ENCODE peak calls at places on chromosomes 16 and 17, in ten cellular contexts. S is cardiac muscle cell, B is tibial nerve, C is IMR-90, X is fibroblast of pulmonary artery, W is HFF-Myc, K is GM23338, P is A549, Q is uterus, Y is A673. T is an unnamed sample.

GRCh38 chr17:2369551-2370210 is 31.2 kb downstream of the MNT start:
- DNase-seq in S (peak), B (no peak), C (no peak), X (peak), W (no peak), K (peak), P (no peak), Q (no peak), Y (peak), T (no peak)

GRCh38 chr17:13981881-13982280 is 87.4 kb upstream of the COX10 start:
- DNase-seq in S (no peak), B (no peak), C (no peak), X (no peak), W (no peak), K (no peak), P (no peak), Q (no peak), Y (peak), T (no peak)

GRCh38 chr16:57167951-57168350 is 17.9 kb downstream of the PSME3IP1 start:
- DNase-seq in S (peak), B (no peak), C (peak), X (peak), W (peak), K (peak), P (no peak), Q (no peak), Y (peak), T (no peak)

GRCh38 chr17:2083613-2084128 is 28.8 kb downstream of the HIC1 start:
- DNase-seq in S (no peak), B (no peak), C (no peak), X (no peak), W (no peak), K (no peak), P (no peak), Q (no peak), Y (no peak), T (no peak)

GRCh38 chr17:48012151-48012520 is 25.5 kb downstream of the COPZ2 start:
- DNase-seq in S (peak), B (no peak), C (no peak), X (no peak), W (peak), K (peak), P (no peak), Q (no peak), Y (peak), T (peak)

GRCh38 chr17:65048441-65048840 is 8.1 kb downstream of the GNA13 start:
- DNase-seq in S (no peak), B (no peak), C (peak), X (no peak), W (no peak), K (no peak), P (no peak), Q (no peak), Y (no peak), T (no peak)

GRCh38 chr16:56643080-56643778 is 4.8 kb downstream of the MT1A start:
- DNase-seq in S (peak), B (peak), C (no peak), X (peak), W (no peak), K (peak), P (peak), Q (peak), Y (peak), T (peak)

GRCh38 chr17:57672205-57672632 is 72.9 kb downstream of the CCDC182 start:
- DNase-seq in S (peak), B (no peak), C (peak), X (peak), W (no peak), K (no peak), P (no peak), Q (no peak), Y (no peak), T (no peak)

GRCh38 chr16:48963306-48963705 is 318.3 kb downstream of the CBLN1 start:
- DNase-seq in S (no peak), B (no peak), C (peak), X (no peak), W (no peak), K (no peak), P (no peak), Q (no peak), Y (no peak), T (no peak)

GRCh38 chr16:48611329-48612137 is 1.6 kb upstream of the N4BP1 start:
- DNase-seq in S (no peak), B (no peak), C (no peak), X (no peak), W (no peak), K (peak), P (no peak), Q (no peak), Y (no peak), T (peak)

GRCh38 chr17:3036800-3037199 is 26.6 kb downstream of the OR1D5 start:
- DNase-seq in S (no peak), B (no peak), C (no peak), X (no peak), W (no peak), K (no peak), P (no peak), Q (no peak), Y (no peak), T (no peak)

GRCh38 chr17:16943032-16943352 is 28.9 kb downstream of the TNFRSF13B start:
- DNase-seq in S (no peak), B (no peak), C (no peak), X (no peak), W (no peak), K (no peak), P (no peak), Q (no peak), Y (no peak), T (no peak)

GRCh38 chr17:46795379-46795952 is 23.0 kb downstream of the WNT3 start:
- DNase-seq in S (no peak), B (no peak), C (no peak), X (peak), W (no peak), K (no peak), P (peak), Q (no peak), Y (peak), T (no peak)

GRCh38 chr17:80509311-80509710 is 32.9 kb upstream of the NPTX1 start:
- DNase-seq in S (no peak), B (no peak), C (no peak), X (no peak), W (no peak), K (no peak), P (no peak), Q (no peak), Y (no peak), T (no peak)

GRCh38 chr16:18069683-18070082 is 266.9 kb downstream of the NPIPA8 start:
- DNase-seq in S (no peak), B (no peak), C (no peak), X (no peak), W (no peak), K (no peak), P (no peak), Q (no peak), Y (no peak), T (no peak)

GRCh38 chr16:58481931-58482330 is 18.0 kb upstream of the NDRG4 start:
- DNase-seq in S (no peak), B (no peak), C (no peak), X (no peak), W (no peak), K (no peak), P (no peak), Q (no peak), Y (no peak), T (no peak)

GRCh38 chr17:39462644-39463375 is 1.5 kb downstream of the CDK12 start:
- DNase-seq in S (peak), B (no peak), C (peak), X (no peak), W (no peak), K (peak), P (no peak), Q (no peak), Y (no peak), T (no peak)

GRCh38 chr17:77882481-77883212 is 75.9 kb upstream of the TNRC6C start:
- DNase-seq in S (peak), B (no peak), C (peak), X (peak), W (no peak), K (no peak), P (no peak), Q (peak), Y (peak), T (peak)

GRCh38 chr17:40075216-40076100 is 12.7 kb downstream of the THRA start:
- DNase-seq in S (peak), B (peak), C (peak), X (peak), W (no peak), K (peak), P (no peak), Q (peak), Y (peak), T (no peak)

GRCh38 chr17:47967607-47968252 is 3.2 kb upstream of the CDK5RAP3 start:
- DNase-seq in S (peak), B (no peak), C (peak), X (peak), W (no peak), K (no peak), P (peak), Q (peak), Y (no peak), T (no peak)

GRCh38 chr17:35101725-35102124 is 17.9 kb downstream of the RAD51D start:
- DNase-seq in S (no peak), B (no peak), C (no peak), X (no peak), W (no peak), K (no peak), P (no peak), Q (no peak), Y (no peak), T (no peak)

GRCh38 chr17:50533720-50534148 is 1.2 kb downstream of the EPN3 start:
- DNase-seq in S (peak), B (peak), C (peak), X (peak), W (no peak), K (peak), P (no peak), Q (peak), Y (peak), T (no peak)

GRCh38 chr16:14172200-14172805 is 101.2 kb downstream of the MRTFB start:
- DNase-seq in S (peak), B (no peak), C (peak), X (peak), W (peak), K (no peak), P (no peak), Q (no peak), Y (no peak), T (no peak)
- TF ChIP-seq CTCF in S (no peak), B (no peak), C (no peak), X (no peak), W (no peak), K (no peak), P (no peak), Q (no peak), Y (no peak), T (no peak)

GRCh38 chr16:89562939-89563338 is 2.5 kb downstream of the RPL13 start:
- DNase-seq in S (no peak), B (no peak), C (no peak), X (no peak), W (no peak), K (no peak), P (no peak), Q (no peak), Y (peak), T (no peak)

GRCh38 chr16:89563639-89564392 is 3.3 kb downstream of the RPL13 start:
- DNase-seq in S (no peak), B (no peak), C (no peak), X (no peak), W (no peak), K (no peak), P (no peak), Q (no peak), Y (no peak), T (no peak)

GRCh38 chr16:89561195-89562026 is 929 bp downstream of the RPL13 start:
- DNase-seq in S (no peak), B (no peak), C (no peak), X (no peak), W (no peak), K (no peak), P (no peak), Q (no peak), Y (no peak), T (no peak)

GRCh38 chr16:89560413-89561194 is at the start of gene RPL13:
- DNase-seq in S (peak), B (peak), C (peak), X (peak), W (peak), K (peak), P (peak), Q (peak), Y (peak), T (peak)

GRCh38 chr16:89562027-89562599 is 1.6 kb downstream of the RPL13 start:
- DNase-seq in S (no peak), B (no peak), C (no peak), X (no peak), W (no peak), K (no peak), P (no peak), Q (no peak), Y (peak), T (no peak)
- H3K4me3 ChIP-seq in S (peak), B (no peak), C (peak), X (peak), W (peak), K (peak), P (peak), Q (peak), Y (peak), T (peak)

GRCh38 chr17:4551141-4551540 is 4.0 kb downstream of the MYBBP1A start:
- DNase-seq in S (no peak), B (no peak), C (no peak), X (no peak), W (no peak), K (peak), P (no peak), Q (no peak), Y (peak), T (no peak)
- TF ChIP-seq CTCF in S (no peak), B (no peak), C (no peak), X (no peak), W (peak), K (peak), P (peak), Q (no peak), Y (no peak), T (no peak)

DNA sequence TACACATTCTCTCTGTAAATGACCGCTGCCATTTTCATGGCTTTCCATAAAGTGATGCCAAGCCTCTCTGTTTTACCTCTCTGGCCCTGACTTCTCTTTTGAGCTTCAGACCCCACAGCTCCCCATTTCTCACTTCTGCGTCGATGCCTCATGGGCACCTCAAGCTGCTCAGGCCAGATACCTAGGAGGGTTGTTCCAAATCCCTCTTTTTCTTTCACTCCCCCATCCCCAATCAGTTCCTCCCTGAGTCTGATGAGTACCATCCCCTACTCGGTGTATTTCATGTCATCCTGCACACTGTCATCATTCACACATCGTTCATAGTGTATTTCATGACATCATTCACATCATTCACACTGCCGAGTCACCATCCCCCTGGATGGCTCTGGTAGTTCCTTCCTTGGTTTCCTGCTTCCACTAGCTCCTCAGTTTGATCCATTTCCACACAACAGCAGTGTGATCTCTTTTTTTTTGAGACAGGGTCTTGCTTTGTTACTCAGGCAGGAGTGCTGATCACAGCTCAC is 43.1 kb downstream of the NTN1 start:
- DNase-seq in S (no peak), B (no peak), C (no peak), X (no peak), W (no peak), K (no peak), P (no peak), Q (no peak), Y (no peak), T (no peak)
- H3K4me3 ChIP-seq in S (no peak), B (no peak), C (no peak), X (no peak), W (no peak), K (no peak), P (no peak), Q (no peak), Y (no peak), T (no peak)

GRCh38 chr16:50666658-50667496 is 14.2 kb downstream of the SNX20 start:
- DNase-seq in S (no peak), B (no peak), C (no peak), X (no peak), W (no peak), K (peak), P (no peak), Q (no peak), Y (no peak), T (peak)

GRCh38 chr16:50668368-50669008 is 12.6 kb downstream of the SNX20 start:
- DNase-seq in S (no peak), B (no peak), C (no peak), X (no peak), W (no peak), K (no peak), P (no peak), Q (no peak), Y (no peak), T (no peak)

GRCh38 chr16:50665128-50665878 is 15.8 kb downstream of the SNX20 start:
- DNase-seq in S (peak), B (peak), C (peak), X (peak), W (peak), K (peak), P (peak), Q (peak), Y (peak), T (peak)

GRCh38 chr16:50669741-50670140 is 11.4 kb downstream of the SNX20 start:
- DNase-seq in S (no peak), B (no peak), C (no peak), X (no peak), W (no peak), K (no peak), P (no peak), Q (no peak), Y (no peak), T (no peak)

DNA sequence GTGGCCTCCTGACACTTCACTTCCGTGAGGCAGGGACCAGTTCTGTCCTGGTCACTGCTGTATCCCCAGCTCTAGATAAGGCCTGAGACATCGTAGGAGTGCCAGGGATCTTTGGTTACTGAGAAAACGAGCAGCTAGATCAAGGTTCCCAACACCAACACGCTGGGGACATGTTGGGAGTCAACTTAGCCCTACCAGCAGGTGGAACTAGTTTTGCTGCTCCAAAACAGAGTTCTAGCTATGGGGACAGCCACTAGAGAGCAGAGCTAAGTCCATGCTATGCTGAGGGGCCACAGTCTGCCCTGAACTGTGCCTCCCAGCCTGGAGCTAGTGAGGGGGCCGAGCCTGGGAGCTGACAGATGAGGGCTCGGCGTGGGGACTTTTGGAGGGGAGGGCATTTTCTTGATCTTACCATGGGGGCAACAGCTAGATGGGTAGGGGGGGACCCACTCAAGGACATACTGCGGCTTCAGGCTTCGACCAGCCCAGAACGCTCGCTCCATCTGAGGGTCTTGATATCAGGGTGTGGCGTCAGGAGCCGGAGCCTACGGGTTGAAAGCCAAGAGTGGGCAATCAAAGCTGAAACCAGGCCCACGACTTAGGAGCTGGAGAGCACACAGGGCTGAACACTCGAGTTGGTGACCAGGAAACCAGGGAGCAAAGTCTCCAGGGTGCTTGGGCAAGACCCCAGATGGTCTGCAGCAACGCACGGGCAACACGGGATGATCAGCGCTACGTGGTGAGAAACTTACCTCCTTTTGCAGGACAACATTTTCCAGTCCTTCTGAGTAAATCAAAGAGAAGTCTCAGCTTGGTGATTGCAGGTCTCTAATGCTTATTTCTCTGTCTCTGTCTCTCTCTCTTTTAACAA is 13.4 kb downstream of the SNX20 start:
- DNase-seq in S (no peak), B (no peak), C (no peak), X (no peak), W (no peak), K (no peak), P (no peak), Q (no peak), Y (no peak), T (no peak)
- TF ChIP-seq CTCF in S (peak), B (no peak), C (no peak), X (no peak), W (no peak), K (no peak), P (no peak), Q (no peak), Y (no peak), T (peak)

T was measured in GM06990.